ENCODE peak calls at places on chromosomes 3 and 15, in five cellular contexts. One of them, this sample, is unnamed.

GRCh38 chr15:57015897-57016296 is 97.5 kb downstream of the TCF12 start:
- DNase-seq in upper lobe of left lung: no peak
- DNase-seq in ovary: no peak
- DNase-seq in K562: no peak
- DNase-seq in transverse colon: no peak
- DNase-seq in this sample: no peak

GRCh38 chr3:127970966-127971592 is 56.0 kb downstream of the KBTBD12 start:
- DNase-seq in K562: peak
- DNase-seq in upper lobe of left lung: no peak
- DNase-seq in ovary: no peak
- DNase-seq in transverse colon: peak
- DNase-seq in this sample: no peak

GRCh38 chr3:191385101-191385500 is 54.8 kb upstream of the UTS2B start:
- DNase-seq in transverse colon: no peak
- DNase-seq in upper lobe of left lung: no peak
- DNase-seq in K562: no peak
- DNase-seq in ovary: no peak
- DNase-seq in this sample: no peak

GRCh38 chr3:8767667-8768363 is 1.6 kb downstream of the OXTR start:
- DNase-seq in transverse colon: peak
- DNase-seq in K562: no peak
- DNase-seq in upper lobe of left lung: no peak
- DNase-seq in ovary: no peak
- DNase-seq in this sample: no peak

GRCh38 chr3:46662771-46663551 is 30.5 kb downstream of the ALS2CL start:
- DNase-seq in upper lobe of left lung: no peak
- DNase-seq in ovary: peak
- DNase-seq in K562: no peak
- DNase-seq in transverse colon: peak
- DNase-seq in this sample: no peak

GRCh38 chr3:134655706-134656105 is 4.9 kb upstream of the KY start:
- DNase-seq in ovary: no peak
- DNase-seq in K562: no peak
- DNase-seq in upper lobe of left lung: no peak
- DNase-seq in transverse colon: no peak
- DNase-seq in this sample: no peak

GRCh38 chr15:20344601-20345400 is 196.8 kb downstream of the GOLGA6L6 start:
- DNase-seq in upper lobe of left lung: peak
- DNase-seq in transverse colon: no peak
- DNase-seq in ovary: peak
- DNase-seq in K562: peak
- DNase-seq in this sample: no peak

GRCh38 chr15:47820047-47820779 is 102.9 kb downstream of the SEMA6D start:
- DNase-seq in ovary: no peak
- DNase-seq in upper lobe of left lung: no peak
- DNase-seq in K562: no peak
- DNase-seq in transverse colon: no peak
- DNase-seq in this sample: no peak

GRCh38 chr3:11847607-11848006 is 922 bp upstream of the TAMM41 start:
- DNase-seq in ovary: no peak
- DNase-seq in transverse colon: no peak
- DNase-seq in K562: peak
- DNase-seq in upper lobe of left lung: no peak
- DNase-seq in this sample: no peak

DNA sequence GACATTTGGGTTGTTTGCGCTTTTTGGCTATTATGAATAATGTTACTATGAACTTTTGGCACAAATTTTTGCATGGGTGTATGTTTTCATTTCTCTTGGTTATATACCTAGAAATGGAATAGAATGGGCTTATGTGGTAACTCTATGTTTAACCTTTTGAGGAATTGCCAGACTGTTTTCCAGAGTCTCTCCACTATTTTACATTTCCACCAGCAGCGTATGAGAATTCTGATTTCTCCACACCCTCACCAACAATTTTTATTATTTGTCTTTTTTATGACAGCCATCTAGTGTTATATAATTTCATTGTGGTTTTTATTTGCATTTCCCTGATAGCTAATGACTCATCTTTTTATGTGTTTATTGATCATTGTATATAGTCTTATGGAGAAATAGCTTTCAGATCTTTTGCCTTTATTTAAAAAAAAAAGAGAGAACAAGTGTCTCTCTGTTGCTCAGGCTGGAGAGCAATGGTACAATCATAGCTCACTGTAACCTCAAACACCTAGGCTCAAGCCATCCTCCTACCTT is 247.2 kb downstream of the OPA1 start:
- DNase-seq in upper lobe of left lung: no peak
- DNase-seq in K562: no peak
- DNase-seq in transverse colon: no peak
- DNase-seq in ovary: no peak
- DNase-seq in this sample: no peak
- H3K4me3 ChIP-seq in upper lobe of left lung: no peak
- H3K4me3 ChIP-seq in K562: no peak
- H3K4me3 ChIP-seq in transverse colon: no peak
- H3K4me3 ChIP-seq in ovary: no peak
- H3K4me3 ChIP-seq in this sample: no peak

DNA sequence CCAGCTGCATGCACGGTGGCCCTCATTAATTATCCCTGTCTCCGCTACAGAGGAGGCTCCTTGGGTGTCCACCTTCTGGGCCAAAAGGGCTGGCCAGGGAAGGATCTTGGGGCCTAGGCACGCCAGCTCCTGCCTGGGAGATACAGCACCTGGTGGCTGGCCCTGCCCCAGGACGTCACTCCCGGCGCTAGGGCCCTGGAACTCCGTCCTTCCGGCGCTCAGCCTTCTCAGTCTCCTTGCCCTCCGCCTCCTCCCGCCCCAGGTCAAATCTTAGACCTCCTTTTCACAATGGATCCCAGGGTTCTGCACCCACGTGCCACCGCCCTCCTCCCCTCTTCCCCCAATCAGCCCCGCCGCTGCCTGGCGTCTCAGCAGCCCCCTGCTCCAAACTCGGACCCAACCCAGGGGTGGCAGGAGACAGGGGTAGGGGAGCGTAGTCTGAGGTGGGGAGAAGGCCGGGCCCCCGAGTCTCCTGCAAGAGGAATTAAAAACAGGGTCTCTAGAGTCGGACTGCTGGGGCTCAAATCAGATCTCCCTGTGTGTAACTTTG is 937 bp downstream of the TKT start:
- DNase-seq in transverse colon: peak
- DNase-seq in K562: peak
- DNase-seq in ovary: peak
- DNase-seq in upper lobe of left lung: peak
- DNase-seq in this sample: no peak
- TF ChIP-seq POLR2A in transverse colon: peak
- TF ChIP-seq POLR2A in K562: peak
- TF ChIP-seq POLR2A in ovary: no peak
- TF ChIP-seq POLR2A in upper lobe of left lung: no peak
- TF ChIP-seq POLR2A in this sample: no peak

GRCh38 chr3:84974347-84974746 is 15.6 kb downstream of the CADM2 start:
- DNase-seq in upper lobe of left lung: no peak
- DNase-seq in K562: no peak
- DNase-seq in ovary: no peak
- DNase-seq in transverse colon: no peak
- DNase-seq in this sample: no peak
- TF ChIP-seq CTCF in upper lobe of left lung: no peak
- TF ChIP-seq CTCF in K562: no peak
- TF ChIP-seq CTCF in ovary: no peak
- TF ChIP-seq CTCF in transverse colon: no peak
- TF ChIP-seq CTCF in this sample: no peak

DNA sequence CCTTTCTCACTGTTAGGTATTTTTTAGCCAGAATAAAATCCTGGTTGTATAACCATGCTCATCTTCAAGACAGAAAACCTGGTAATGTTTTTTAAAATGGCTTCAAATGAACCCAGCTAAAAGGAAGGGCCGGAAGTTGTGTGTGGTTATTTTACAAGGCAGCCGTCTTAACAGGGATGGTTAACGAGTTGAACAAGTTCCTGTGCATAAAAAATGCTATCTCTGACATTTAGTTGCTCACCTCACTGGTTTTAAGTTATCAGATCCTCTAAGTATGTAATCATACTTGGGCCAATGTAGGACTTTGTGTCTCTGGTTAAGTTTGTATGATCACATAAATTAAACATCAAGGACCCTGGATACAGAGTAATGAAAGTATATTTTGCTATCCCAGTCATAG is 2.1 kb downstream of the ATP11B start:
- DNase-seq in transverse colon: peak
- DNase-seq in K562: peak
- DNase-seq in upper lobe of left lung: peak
- DNase-seq in ovary: no peak
- DNase-seq in this sample: no peak
- H3K4me3 ChIP-seq in transverse colon: peak
- H3K4me3 ChIP-seq in K562: peak
- H3K4me3 ChIP-seq in upper lobe of left lung: peak
- H3K4me3 ChIP-seq in ovary: peak
- H3K4me3 ChIP-seq in this sample: peak

DNA sequence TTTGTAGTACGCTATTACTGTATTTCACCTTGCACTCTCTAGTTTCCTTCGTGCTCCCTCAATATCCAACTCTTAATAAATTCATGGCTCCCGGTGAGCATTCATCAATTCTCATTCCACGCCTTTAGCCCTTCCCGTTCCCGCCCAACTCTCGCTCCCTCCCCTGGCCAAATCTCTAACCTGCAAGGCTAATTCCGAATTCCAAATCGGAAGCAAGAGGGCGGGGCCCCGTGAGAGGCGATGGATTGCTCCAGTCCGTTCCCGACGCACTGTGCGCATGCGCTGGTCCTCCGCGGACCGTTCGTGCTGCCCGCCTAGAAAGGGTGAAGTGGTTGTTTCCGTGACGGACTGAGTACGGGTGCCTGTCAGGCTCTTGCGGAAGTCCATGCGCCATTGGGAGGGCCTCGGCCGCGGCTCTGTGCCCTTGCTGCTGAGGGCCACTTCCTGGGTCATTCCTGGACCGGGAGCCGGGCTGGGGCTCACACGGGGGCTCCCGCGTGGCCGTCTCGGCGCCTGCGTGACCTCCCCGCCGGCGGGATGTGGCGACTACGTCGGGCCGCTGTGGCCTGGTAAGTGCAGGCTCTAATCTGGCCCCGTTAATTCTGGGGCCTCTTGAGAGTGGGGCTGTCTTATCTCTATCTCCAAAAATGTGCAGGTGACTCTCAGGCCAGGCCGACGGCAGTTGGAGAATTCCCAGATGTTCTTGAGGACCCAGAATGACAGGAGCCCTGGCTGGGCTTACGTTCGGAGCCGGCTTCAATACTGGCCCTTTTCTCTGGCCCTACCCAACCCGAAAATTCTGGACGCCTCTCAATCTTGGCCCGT is at the start of gene OPA1:
- DNase-seq in upper lobe of left lung: peak
- DNase-seq in K562: peak
- DNase-seq in ovary: peak
- DNase-seq in transverse colon: peak
- DNase-seq in this sample: peak
- TF ChIP-seq POLR2A in upper lobe of left lung: peak
- TF ChIP-seq POLR2A in K562: peak
- TF ChIP-seq POLR2A in ovary: peak
- TF ChIP-seq POLR2A in transverse colon: peak
- TF ChIP-seq POLR2A in this sample: peak

This sample was measured in esophagus squamous epithelium.